ENCODE peak calls at places on chromosomes 11 and 22, in five cellular contexts. G is neuronal stem cell, T is H1, P is H9, Y is trophoblast cell. D is an unnamed sample.

GRCh38 chr22:35766654-35767580 is 49.2 kb downstream of the APOL5 start:
- DNase-seq in G (peak), P (no peak), T (no peak), Y (no peak), D (peak)

GRCh38 chr11:105051559-105051958 is 6.4 kb upstream of the CARD16 start:
- DNase-seq in Y (no peak), G (no peak), P (no peak), T (no peak), D (no peak)

GRCh38 chr22:26406118-26406517 is 22.9 kb upstream of the ASPHD2 start:
- DNase-seq in Y (no peak), G (no peak), T (no peak), P (no peak), D (no peak)

GRCh38 chr11:65013130-65013691 is 749 bp upstream of the ARL2 start:
- DNase-seq in P (no peak), T (peak), Y (peak), G (no peak), D (peak)

GRCh38 chr11:128904872-128905344 is 13.8 kb downstream of the KCNJ5 start:
- DNase-seq in P (peak), Y (peak), G (no peak), T (peak), D (peak)

GRCh38 chr11:118619444-118620205 is 12.2 kb downstream of the PHLDB1 start:
- DNase-seq in P (no peak), T (no peak), Y (peak), G (no peak), D (peak)

GRCh38 chr11:42521994-42522393 is 789.8 kb upstream of the API5 start:
- DNase-seq in Y (peak), G (no peak), T (no peak), P (no peak), D (peak)

GRCh38 chr11:105468154-105468553 is 141.7 kb upstream of the GRIA4 start:
- DNase-seq in P (no peak), Y (peak), T (no peak), G (no peak), D (no peak)

GRCh38 chr11:64223001-64223651 is 2.9 kb downstream of the TRPT1 start:
- DNase-seq in Y (no peak), P (no peak), G (no peak), T (no peak), D (no peak)

GRCh38 chr11:17976651-17977050 is 36.2 kb downstream of the SERGEF start:
- DNase-seq in P (no peak), G (no peak), T (no peak), Y (no peak), D (no peak)

GRCh38 chr11:127493330-127493729 is 492.8 kb upstream of the KIRREL3 start:
- DNase-seq in G (no peak), P (no peak), T (no peak), Y (peak), D (peak)

GRCh38 chr11:8023831-8024555 is 36.9 kb downstream of the EIF3F start:
- DNase-seq in Y (peak), P (peak), G (no peak), T (peak), D (no peak)
- H2BK12ac ChIP-seq in Y (no peak), P (no peak), G (no peak), T (no peak), D (no peak)

GRCh38 chr22:28882878-28883656 is at the start of gene ZNRF3:
- DNase-seq in G (peak), P (peak), Y (peak), T (peak), D (peak)
- H4K8ac ChIP-seq in G (no peak), P (no peak), Y (peak), T (peak), D (peak)

GRCh38 chr11:839875-840617 is 2.3 kb downstream of the POLR2L start:
- DNase-seq in P (no peak), T (no peak), Y (no peak), G (no peak), D (no peak)

GRCh38 chr11:839280-839623 is 3.1 kb downstream of the POLR2L start:
- DNase-seq in P (no peak), Y (no peak), G (no peak), T (no peak), D (no peak)

GRCh38 chr11:837189-837989 is 4.6 kb downstream of the CD151 start:
- DNase-seq in Y (no peak), T (no peak), G (no peak), P (no peak), D (no peak)

GRCh38 chr11:837990-838307 is 4.4 kb downstream of the POLR2L start:
- DNase-seq in G (no peak), Y (no peak), P (no peak), T (no peak), D (no peak)

DNA sequence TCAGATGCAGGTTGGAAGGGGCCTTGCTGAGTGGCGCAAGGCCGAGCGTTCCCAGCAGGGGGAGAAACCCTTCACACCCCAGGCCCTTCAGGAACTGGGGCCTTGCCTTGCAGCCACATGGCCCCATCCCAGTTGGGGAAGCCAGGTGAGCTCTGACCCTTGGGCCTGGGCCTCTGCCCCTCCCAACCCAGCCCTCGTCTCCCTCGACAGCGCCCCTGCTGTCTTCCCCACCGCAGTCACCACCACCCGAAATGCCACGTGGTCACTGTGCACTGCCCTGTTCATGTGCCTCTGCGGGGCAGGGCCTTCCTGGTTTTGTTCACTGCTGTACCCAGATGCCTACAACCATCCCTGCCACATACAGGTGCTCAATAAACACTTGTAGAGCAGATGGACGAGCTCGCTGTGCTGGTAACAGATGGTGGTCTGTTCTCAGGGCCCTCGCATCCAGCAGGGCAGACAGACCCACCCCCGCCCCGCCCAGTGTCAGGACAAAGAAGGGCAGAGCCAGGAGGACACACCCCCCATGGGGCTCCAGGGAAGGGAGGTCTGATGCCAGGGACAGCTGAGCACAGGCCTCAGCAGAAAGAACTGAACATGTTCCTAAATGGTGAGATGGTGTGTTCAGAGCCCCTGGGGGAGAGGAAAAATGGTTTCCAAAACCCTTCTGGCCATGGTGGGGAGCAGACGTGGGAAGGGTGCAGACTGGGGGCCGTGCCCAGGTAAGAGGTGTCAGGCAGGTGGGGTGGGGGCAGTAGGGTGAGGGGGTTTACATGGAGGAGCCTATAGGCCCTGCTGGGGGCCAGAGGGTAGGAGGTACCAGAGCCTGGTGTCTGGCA is 3.7 kb downstream of the POLR2L start:
- DNase-seq in T (no peak), P (peak), Y (no peak), G (no peak), D (peak)
- H2BK12ac ChIP-seq in T (no peak), P (no peak), Y (no peak), G (no peak), D (peak)

DNA sequence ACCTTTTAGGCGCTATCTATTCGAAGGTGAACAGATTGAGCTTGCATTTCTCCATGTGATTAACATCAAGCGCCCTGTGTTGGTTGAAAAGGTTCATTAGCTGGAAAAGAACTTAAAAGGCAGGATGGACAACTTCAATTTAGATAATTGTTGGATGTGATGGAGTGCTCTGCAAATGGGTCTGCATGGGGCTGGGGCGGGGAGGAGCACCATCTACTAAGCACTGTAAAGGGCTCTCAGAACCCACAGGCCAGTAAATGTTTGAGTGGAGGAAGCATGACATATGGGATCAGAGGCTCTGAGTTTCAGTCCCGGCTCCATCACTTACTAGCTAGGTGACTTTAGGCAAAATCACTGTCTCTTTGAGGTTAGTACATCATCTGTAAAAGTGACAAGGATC is 28.2 kb downstream of the ARL14EP start:
- DNase-seq in T (no peak), P (no peak), Y (no peak), G (no peak), D (no peak)
- H4K8ac ChIP-seq in T (no peak), P (no peak), Y (no peak), G (no peak), D (no peak)

GRCh38 chr11:77609234-77609633 is 19.5 kb downstream of the AQP11 start:
- DNase-seq in G (no peak), T (no peak), P (no peak), Y (no peak), D (no peak)

GRCh38 chr11:77602385-77603105 is 12.8 kb downstream of the AQP11 start:
- DNase-seq in T (no peak), P (no peak), G (no peak), Y (peak), D (peak)

GRCh38 chr11:77604281-77604680 is 14.5 kb downstream of the AQP11 start:
- DNase-seq in T (no peak), P (no peak), Y (peak), G (no peak), D (no peak)
- H2BK12ac ChIP-seq in T (no peak), P (no peak), Y (no peak), G (no peak), D (no peak)

GRCh38 chr11:111207213-111207612 is 38.3 kb upstream of the POU2AF2 start:
- DNase-seq in Y (no peak), T (no peak), P (no peak), G (no peak), D (no peak)

GRCh38 chr11:111206472-111206871 is 39.1 kb upstream of the POU2AF2 start:
- DNase-seq in T (no peak), Y (no peak), P (no peak), G (no peak), D (no peak)

GRCh38 chr11:111200010-111200534 is 45.5 kb upstream of the POU2AF2 start:
- DNase-seq in G (no peak), T (no peak), Y (no peak), P (no peak), D (no peak)

GRCh38 chr11:111205622-111206385 is 39.7 kb upstream of the POU2AF2 start:
- DNase-seq in P (no peak), G (no peak), T (no peak), Y (no peak), D (no peak)
- H4K8ac ChIP-seq in P (no peak), G (no peak), T (no peak), Y (no peak), D (no peak)

GRCh38 chr22:36850016-36850415 is 10.8 kb upstream of the NCF4 start:
- DNase-seq in P (no peak), Y (no peak), T (no peak), G (no peak), D (no peak)
- H2BK12ac ChIP-seq in P (no peak), Y (no peak), T (no peak), G (no peak), D (no peak)

GRCh38 chr11:125359130-125359529 is 136.9 kb downstream of the FEZ1 start:
- DNase-seq in P (no peak), Y (no peak), G (no peak), T (no peak), D (no peak)
- H4K8ac ChIP-seq in P (no peak), Y (no peak), G (no peak), T (no peak), D (no peak)